ENCODE peak calls at places on chromosomes 3 and 15, in four cellular contexts. One of them, this sample, is unnamed.

GRCh38 chr3:194481103-194481502 is 5.7 kb downstream of the ATP13A3 start:
- DNase-seq in A549: no peak
- DNase-seq in HepG2: no peak
- DNase-seq in GM12878: no peak
- DNase-seq in this sample: no peak

GRCh38 chr3:195195321-195196209 is 75.4 kb downstream of the XXYLT1 start:
- DNase-seq in A549: no peak
- DNase-seq in HepG2: no peak
- DNase-seq in GM12878: no peak
- DNase-seq in this sample: no peak

GRCh38 chr3:12222765-12223485 is 64.2 kb upstream of the TIMP4 start:
- DNase-seq in A549: no peak
- DNase-seq in HepG2: peak
- DNase-seq in GM12878: no peak
- DNase-seq in this sample: no peak

GRCh38 chr3:71579934-71580318 is 3.6 kb downstream of the FOXP1 start:
- DNase-seq in A549: no peak
- DNase-seq in HepG2: peak
- DNase-seq in GM12878: no peak
- DNase-seq in this sample: no peak

GRCh38 chr3:117277816-117278215 is 568.2 kb downstream of the TUSC7 start:
- DNase-seq in A549: no peak
- DNase-seq in HepG2: no peak
- DNase-seq in GM12878: no peak
- DNase-seq in this sample: no peak

GRCh38 chr15:66497502-66498455 is at the start of gene SNAPC5:
- DNase-seq in A549: peak
- DNase-seq in HepG2: peak
- DNase-seq in GM12878: peak
- DNase-seq in this sample: peak

GRCh38 chr3:29291262-29291981 is 10.6 kb downstream of the RBMS3 start:
- DNase-seq in A549: no peak
- DNase-seq in HepG2: peak
- DNase-seq in GM12878: no peak
- DNase-seq in this sample: no peak

GRCh38 chr3:105315157-105315556 is 51.6 kb upstream of the ALCAM start:
- DNase-seq in A549: no peak
- DNase-seq in HepG2: no peak
- DNase-seq in GM12878: no peak
- DNase-seq in this sample: no peak

GRCh38 chr3:14492948-14493881 is 46.9 kb downstream of the GRIP2 start:
- DNase-seq in A549: no peak
- DNase-seq in HepG2: no peak
- DNase-seq in GM12878: no peak
- DNase-seq in this sample: no peak

GRCh38 chr3:89116486-89116885 is 9.1 kb downstream of the EPHA3 start:
- DNase-seq in A549: no peak
- DNase-seq in HepG2: no peak
- DNase-seq in GM12878: no peak
- DNase-seq in this sample: no peak

GRCh38 chr15:97561529-97561928 is 399.0 kb upstream of the ARRDC4 start:
- DNase-seq in A549: no peak
- DNase-seq in HepG2: no peak
- DNase-seq in GM12878: no peak
- DNase-seq in this sample: no peak

GRCh38 chr3:148036331-148036881 is 627.2 kb downstream of the ZIC1 start:
- DNase-seq in A549: no peak
- DNase-seq in HepG2: no peak
- DNase-seq in GM12878: no peak
- DNase-seq in this sample: no peak

GRCh38 chr3:100561459-100562158 is 47.8 kb upstream of the ADGRG7 start:
- DNase-seq in A549: no peak
- DNase-seq in HepG2: no peak
- DNase-seq in GM12878: no peak
- DNase-seq in this sample: no peak

GRCh38 chr3:187975571-187976360 is 178.2 kb upstream of the LPP start:
- DNase-seq in A549: no peak
- DNase-seq in HepG2: no peak
- DNase-seq in GM12878: no peak
- DNase-seq in this sample: no peak

GRCh38 chr3:106204160-106204868 is 335.5 kb upstream of the CBLB start:
- DNase-seq in A549: no peak
- DNase-seq in HepG2: no peak
- DNase-seq in GM12878: no peak
- DNase-seq in this sample: no peak

GRCh38 chr15:62419206-62419605 is 254.1 kb upstream of the C2CD4B start:
- DNase-seq in A549: no peak
- DNase-seq in HepG2: no peak
- DNase-seq in GM12878: no peak
- DNase-seq in this sample: no peak

GRCh38 chr3:154766765-154767503 is 313.2 kb upstream of the MME start:
- DNase-seq in A549: no peak
- DNase-seq in HepG2: no peak
- DNase-seq in GM12878: no peak
- DNase-seq in this sample: no peak

GRCh38 chr15:82393671-82394070 is 35.9 kb upstream of the GOLGA6L9 start:
- DNase-seq in A549: no peak
- DNase-seq in HepG2: no peak
- DNase-seq in GM12878: no peak
- DNase-seq in this sample: no peak

GRCh38 chr3:71051893-71052687 is 531.4 kb downstream of the FOXP1 start:
- DNase-seq in A549: no peak
- DNase-seq in HepG2: no peak
- DNase-seq in GM12878: no peak
- DNase-seq in this sample: no peak

GRCh38 chr3:157125101-157125500 is 34.8 kb downstream of the CCNL1 start:
- DNase-seq in A549: no peak
- DNase-seq in HepG2: no peak
- DNase-seq in GM12878: no peak
- DNase-seq in this sample: no peak

GRCh38 chr15:66780172-66780972 is 78.3 kb downstream of the SMAD6 start:
- DNase-seq in A549: peak
- DNase-seq in HepG2: no peak
- DNase-seq in GM12878: no peak
- DNase-seq in this sample: no peak

GRCh38 chr3:51375136-51375535 is 10.0 kb upstream of the MANF start:
- DNase-seq in A549: no peak
- DNase-seq in HepG2: no peak
- DNase-seq in GM12878: no peak
- DNase-seq in this sample: no peak

GRCh38 chr3:81958967-81959625 is 197.7 kb upstream of the GBE1 start:
- DNase-seq in A549: no peak
- DNase-seq in HepG2: no peak
- DNase-seq in GM12878: no peak
- DNase-seq in this sample: no peak

GRCh38 chr3:31960793-31961431 is 20.1 kb downstream of the OSBPL10 start:
- DNase-seq in A549: peak
- DNase-seq in HepG2: peak
- DNase-seq in GM12878: no peak
- DNase-seq in this sample: no peak

GRCh38 chr3:115038831-115039230 is 108.3 kb downstream of the ZBTB20 start:
- DNase-seq in A549: no peak
- DNase-seq in HepG2: no peak
- DNase-seq in GM12878: no peak
- DNase-seq in this sample: no peak

GRCh38 chr3:32643354-32643753 is 41.6 kb upstream of the CNOT10 start:
- DNase-seq in A549: no peak
- DNase-seq in HepG2: no peak
- DNase-seq in GM12878: no peak
- DNase-seq in this sample: no peak

GRCh38 chr3:154428369-154429206 is 1.4 kb downstream of the GPR149 start:
- DNase-seq in A549: no peak
- DNase-seq in HepG2: no peak
- DNase-seq in GM12878: no peak
- DNase-seq in this sample: peak

GRCh38 chr3:72234394-72234793 is 449.4 kb upstream of the PROK2 start:
- DNase-seq in A549: no peak
- DNase-seq in HepG2: no peak
- DNase-seq in GM12878: no peak
- DNase-seq in this sample: no peak

GRCh38 chr3:140972833-140973232 is 31.2 kb downstream of the SLC25A36 start:
- DNase-seq in A549: no peak
- DNase-seq in HepG2: peak
- DNase-seq in GM12878: no peak
- DNase-seq in this sample: no peak

GRCh38 chr3:179098388-179099077 is 26.9 kb upstream of the ZMAT3 start:
- DNase-seq in A549: no peak
- DNase-seq in HepG2: no peak
- DNase-seq in GM12878: no peak
- DNase-seq in this sample: no peak

GRCh38 chr3:18424213-18424861 is 802 bp downstream of the SATB1 start:
- DNase-seq in A549: no peak
- DNase-seq in HepG2: no peak
- DNase-seq in GM12878: no peak
- DNase-seq in this sample: peak

GRCh38 chr3:41974223-41974622 is 12.3 kb upstream of the ULK4 start:
- DNase-seq in A549: no peak
- DNase-seq in HepG2: no peak
- DNase-seq in GM12878: no peak
- DNase-seq in this sample: no peak

GRCh38 chr15:29059871-29060640 is 174.3 kb downstream of the APBA2 start:
- DNase-seq in A549: no peak
- DNase-seq in HepG2: no peak
- DNase-seq in GM12878: no peak
- DNase-seq in this sample: no peak

GRCh38 chr3:49703443-49703927 is 14.1 kb downstream of the RNF123 start:
- DNase-seq in A549: peak
- DNase-seq in HepG2: peak
- DNase-seq in GM12878: no peak
- DNase-seq in this sample: peak
- TF ChIP-seq PBX3 in A549: no peak
- TF ChIP-seq PBX3 in HepG2: no peak
- TF ChIP-seq PBX3 in GM12878: no peak
- TF ChIP-seq PBX3 in this sample: no peak

GRCh38 chr3:172275586-172275985 is 172.7 kb downstream of the GHSR start:
- DNase-seq in A549: no peak
- DNase-seq in HepG2: no peak
- DNase-seq in GM12878: no peak
- DNase-seq in this sample: no peak
- TF ChIP-seq USF2 in A549: no peak
- TF ChIP-seq USF2 in HepG2: no peak
- TF ChIP-seq USF2 in GM12878: no peak
- TF ChIP-seq USF2 in this sample: no peak

DNA sequence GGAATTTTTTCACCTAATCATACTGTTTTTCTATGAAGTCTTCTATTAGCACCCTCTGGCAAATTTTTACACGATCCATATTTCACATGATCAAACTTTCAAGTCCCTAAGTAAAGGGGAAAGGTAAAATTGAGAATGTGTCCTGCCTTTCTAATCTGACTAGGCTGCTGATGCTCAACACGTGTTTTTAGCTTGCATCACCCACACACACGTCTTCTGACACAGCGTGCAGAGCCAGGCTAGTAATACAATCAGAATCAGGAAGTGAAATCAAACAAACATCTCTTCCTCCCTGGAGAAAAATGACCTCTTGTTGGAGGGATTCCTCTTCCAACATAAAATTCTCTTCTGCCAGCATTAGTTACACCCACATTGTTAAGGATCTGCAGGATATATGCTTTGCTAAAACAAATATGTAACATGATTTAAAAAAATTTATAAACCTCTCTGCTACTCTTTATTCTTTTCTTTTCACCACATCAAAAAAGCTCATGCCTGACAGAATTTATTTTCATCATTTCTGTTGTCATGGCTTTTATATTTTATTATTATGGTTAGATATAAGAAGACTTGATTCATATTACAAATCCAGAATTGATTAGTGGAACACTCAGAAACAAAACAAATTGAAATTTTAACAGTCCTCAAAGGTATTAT is 122.4 kb downstream of the RAP2B start:
- DNase-seq in A549: peak
- DNase-seq in HepG2: peak
- DNase-seq in GM12878: peak
- DNase-seq in this sample: no peak
- TF ChIP-seq PBX3 in A549: no peak
- TF ChIP-seq PBX3 in HepG2: no peak
- TF ChIP-seq PBX3 in GM12878: no peak
- TF ChIP-seq PBX3 in this sample: no peak

GRCh38 chr15:57720861-57721260 is 14.3 kb downstream of the POLR2M start:
- DNase-seq in A549: no peak
- DNase-seq in HepG2: no peak
- DNase-seq in GM12878: no peak
- DNase-seq in this sample: no peak
- TF ChIP-seq USF2 in A549: no peak
- TF ChIP-seq USF2 in HepG2: no peak
- TF ChIP-seq USF2 in GM12878: no peak
- TF ChIP-seq USF2 in this sample: no peak

GRCh38 chr3:172070799-172071198 is 31.4 kb downstream of the FNDC3B start:
- DNase-seq in A549: no peak
- DNase-seq in HepG2: no peak
- DNase-seq in GM12878: no peak
- DNase-seq in this sample: no peak
- TF ChIP-seq PBX3 in A549: no peak
- TF ChIP-seq PBX3 in HepG2: no peak
- TF ChIP-seq PBX3 in GM12878: no peak
- TF ChIP-seq PBX3 in this sample: no peak

GRCh38 chr15:70185251-70185711 is 87.6 kb upstream of the TLE3 start:
- DNase-seq in A549: no peak
- DNase-seq in HepG2: no peak
- DNase-seq in GM12878: no peak
- DNase-seq in this sample: peak
- TF ChIP-seq USF2 in A549: no peak
- TF ChIP-seq USF2 in HepG2: no peak
- TF ChIP-seq USF2 in GM12878: no peak
- TF ChIP-seq USF2 in this sample: no peak

GRCh38 chr3:26556637-26557036 is 65.9 kb upstream of the LRRC3B start:
- DNase-seq in A549: no peak
- DNase-seq in HepG2: no peak
- DNase-seq in GM12878: no peak
- DNase-seq in this sample: no peak
- TF ChIP-seq PBX3 in A549: no peak
- TF ChIP-seq PBX3 in HepG2: no peak
- TF ChIP-seq PBX3 in GM12878: no peak
- TF ChIP-seq PBX3 in this sample: no peak

DNA sequence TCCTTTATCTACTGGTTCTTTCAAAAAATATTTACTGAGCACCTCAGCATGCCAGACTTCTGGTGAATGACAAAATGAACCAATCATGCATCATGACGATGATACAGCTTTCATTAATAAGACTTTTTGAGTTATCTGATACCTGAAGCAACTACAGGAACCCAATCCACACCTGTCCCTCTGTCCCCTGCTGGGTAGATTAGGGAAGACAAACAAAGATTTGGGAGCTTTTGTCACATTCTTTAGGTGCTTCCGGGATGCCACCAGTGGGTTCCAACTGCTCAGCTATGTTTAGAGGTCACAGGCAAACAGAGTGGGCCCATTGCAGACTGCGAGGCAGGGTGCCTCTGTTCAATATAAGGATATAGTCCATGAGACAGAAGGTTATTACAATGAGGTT is 1020.5 kb upstream of the CFAP20DC start:
- DNase-seq in A549: no peak
- DNase-seq in HepG2: no peak
- DNase-seq in GM12878: no peak
- DNase-seq in this sample: no peak
- TF ChIP-seq USF2 in A549: no peak
- TF ChIP-seq USF2 in HepG2: no peak
- TF ChIP-seq USF2 in GM12878: no peak
- TF ChIP-seq USF2 in this sample: no peak